ENCODE peak calls at places on chromosomes 12 and 14, in six cellular contexts. C is GM12891, R is H1, K is HepG2, P is K562, L is GM12878. X is an unnamed sample.

GRCh38 chr12:44589697-44590096 is 286.4 kb downstream of the NELL2 start:
- DNase-seq in P (no peak), R (no peak), L (no peak), K (no peak), C (no peak), X (no peak)

GRCh38 chr14:41986726-41987125 is 380.1 kb downstream of the LRFN5 start:
- DNase-seq in R (no peak), C (no peak), K (no peak), L (no peak), P (no peak), X (no peak)

GRCh38 chr14:96130391-96130790 is 74.2 kb upstream of the BDKRB2 start:
- DNase-seq in C (no peak), L (no peak), K (no peak), R (no peak), P (no peak), X (no peak)

GRCh38 chr14:78154827-78155226 is 15.3 kb upstream of the NRXN3 start:
- DNase-seq in L (no peak), P (peak; percentile 23), R (peak; percentile 54), C (no peak), K (no peak), X (no peak)

GRCh38 chr12:51322452-51322851 is 1.5 kb downstream of the BIN2 start:
- DNase-seq in C (no peak), P (no peak), L (peak; percentile 45), R (no peak), K (no peak), X (no peak)

GRCh38 chr12:102063066-102063465 is 1.3 kb upstream of the WASHC3 start:
- DNase-seq in C (no peak), K (peak; percentile 35), P (no peak), L (no peak), R (no peak), X (no peak)

GRCh38 chr14:54737132-54737711 is 165.4 kb downstream of the GCH1 start:
- DNase-seq in L (no peak), K (no peak), P (peak; percentile 31), C (no peak), R (no peak), X (no peak)

GRCh38 chr14:95174184-95174804 is 17.0 kb upstream of the DICER1 start:
- DNase-seq in L (no peak), K (no peak), R (no peak), P (no peak), C (no peak), X (no peak)

GRCh38 chr12:24854908-24855307 is 94.0 kb downstream of the BCAT1 start:
- DNase-seq in P (no peak), L (no peak), R (no peak), C (no peak), K (no peak), X (no peak)

GRCh38 chr12:121932176-121932536 is 13.8 kb downstream of the CFAP251 start:
- DNase-seq in P (no peak), C (no peak), K (no peak), R (no peak), L (no peak), X (no peak)

GRCh38 chr12:55188974-55189556 is 31.8 kb upstream of the OR10A7 start:
- DNase-seq in R (no peak), K (peak; percentile 72), C (no peak), P (peak; percentile 62), L (peak; percentile 53), X (no peak)

GRCh38 chr12:19138551-19139344 is 9.2 kb downstream of the PLEKHA5 start:
- DNase-seq in P (no peak), K (no peak), C (no peak), L (no peak), R (no peak), X (no peak)

GRCh38 chr14:78598046-78598652 is 428.0 kb downstream of the NRXN3 start:
- DNase-seq in R (peak; percentile 76), C (peak; percentile 32), L (no peak), P (peak; percentile 71), K (peak; percentile 44), X (peak; percentile 22)

GRCh38 chr12:117120787-117121186 is 21.6 kb upstream of the TESC start:
- DNase-seq in C (no peak), P (no peak), K (no peak), R (no peak), L (no peak), X (no peak)

GRCh38 chr12:53504004-53504920 is 3.0 kb downstream of the NPFF start:
- DNase-seq in K (no peak), L (no peak), R (no peak), C (no peak), P (no peak), X (no peak)

GRCh38 chr12:22481557-22482104 is 62.7 kb downstream of the C2CD5 start:
- DNase-seq in R (no peak), P (no peak), K (no peak), L (no peak), C (no peak), X (no peak)

GRCh38 chr12:42568952-42569916 is 20.3 kb downstream of the PRICKLE1 start:
- DNase-seq in R (no peak), L (peak; percentile 38), C (no peak), K (peak; percentile 30), P (no peak), X (no peak)

GRCh38 chr12:30965613-30965985 is 39.1 kb downstream of the TSPAN11 start:
- DNase-seq in P (no peak), C (no peak), R (peak; percentile 57), L (no peak), K (peak; percentile 41), X (no peak)

GRCh38 chr12:7403466-7403865 is 40.5 kb downstream of the CD163L1 start:
- DNase-seq in C (no peak), K (peak; percentile 10), R (no peak), P (no peak), L (no peak), X (no peak)
- TF ChIP-seq POLR2A in C (no peak), K (no peak), R (no peak), P (no peak), L (no peak), X (no peak)

DNA sequence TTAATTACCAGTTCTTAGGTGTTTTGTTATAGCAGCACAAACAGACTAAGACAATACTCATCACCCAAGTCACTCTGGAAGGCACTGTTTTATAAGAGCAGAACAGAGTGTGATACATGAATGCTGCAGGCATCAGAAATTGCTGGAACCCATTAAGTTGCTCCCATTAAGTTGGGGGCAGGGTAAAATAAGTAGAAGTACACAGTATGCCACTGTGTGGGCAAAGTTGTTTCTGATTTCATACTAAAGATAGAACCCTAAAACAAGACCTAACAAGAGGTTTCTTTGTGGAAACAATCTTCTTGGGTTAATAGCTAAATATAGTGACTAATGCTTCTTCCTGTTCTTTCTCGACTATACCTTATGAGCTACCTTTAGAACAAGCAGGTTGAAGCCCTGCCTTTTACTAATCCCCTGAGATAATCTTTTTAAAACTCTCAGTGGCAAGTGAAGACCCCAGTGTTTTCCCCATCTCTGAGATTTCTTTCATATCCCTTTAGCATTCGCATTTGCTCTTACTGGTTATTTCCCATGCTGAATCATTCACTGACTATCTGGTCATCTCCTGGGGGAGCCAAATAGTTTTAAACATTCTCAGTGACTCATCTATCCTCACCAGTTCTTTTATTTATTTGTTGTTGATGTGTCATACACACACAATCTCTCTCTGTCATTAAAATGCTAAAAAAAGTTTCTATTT is 52.3 kb downstream of the SOCS2 start:
- DNase-seq in P (peak; percentile 54), R (no peak), C (no peak), L (peak; percentile 63), K (peak; percentile 52), X (no peak)
- TF ChIP-seq POLR2AphosphoS5 in P (no peak), R (no peak), C (no peak), L (no peak), K (no peak), X (no peak)

GRCh38 chr14:26594756-26595545 is 2.9 kb downstream of the NOVA1 start:
- DNase-seq in P (no peak), C (no peak), L (no peak), K (no peak), R (no peak), X (no peak)

GRCh38 chr14:26593377-26593776 is 4.5 kb downstream of the NOVA1 start:
- DNase-seq in L (no peak), R (no peak), C (no peak), P (no peak), K (no peak), X (no peak)

GRCh38 chr14:26594148-26594547 is 3.7 kb downstream of the NOVA1 start:
- DNase-seq in R (no peak), K (no peak), L (no peak), C (no peak), P (no peak), X (no peak)

DNA sequence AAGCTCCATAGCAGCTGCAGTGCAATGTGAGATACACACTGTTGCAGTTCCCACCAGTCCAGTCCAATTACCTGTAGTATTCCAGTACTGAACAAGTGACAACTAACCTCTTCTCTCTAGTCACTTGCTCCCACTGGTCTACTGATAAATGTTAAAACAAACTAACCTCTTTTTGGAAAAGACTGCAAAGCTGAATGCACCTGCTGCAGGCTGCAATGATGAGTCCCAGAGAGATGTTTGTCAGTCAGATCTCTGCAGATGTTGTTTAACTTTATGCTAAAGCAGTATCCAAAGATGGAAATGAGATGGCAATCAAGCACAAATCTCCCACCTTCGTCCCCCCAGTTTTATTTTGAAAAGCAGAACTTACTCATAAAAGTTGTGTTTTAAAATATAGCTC is 7.8 kb downstream of the NOVA1 start:
- DNase-seq in C (no peak), R (no peak), P (no peak), L (no peak), K (no peak), X (no peak)
- TF ChIP-seq TAF1 in C (no peak), R (no peak), P (no peak), L (no peak), K (no peak), X (no peak)

GRCh38 chr14:30768791-30769190 is 105.6 kb upstream of the COCH start:
- DNase-seq in L (no peak), R (no peak), P (no peak), C (no peak), K (no peak), X (no peak)

GRCh38 chr14:30770376-30770775 is 104.0 kb upstream of the COCH start:
- DNase-seq in R (no peak), L (no peak), K (no peak), P (no peak), C (no peak), X (no peak)

GRCh38 chr14:30771595-30771994 is 102.8 kb upstream of the COCH start:
- DNase-seq in R (no peak), L (no peak), K (no peak), P (no peak), C (no peak), X (no peak)

GRCh38 chr14:30763891-30764290 is 110.5 kb upstream of the COCH start:
- DNase-seq in L (no peak), C (no peak), P (no peak), K (no peak), R (no peak), X (no peak)

GRCh38 chr14:30767624-30768023 is 106.7 kb upstream of the COCH start:
- DNase-seq in K (no peak), L (no peak), R (no peak), P (no peak), C (no peak), X (no peak)
- TF ChIP-seq POLR2A in K (no peak), L (no peak), R (no peak), P (no peak), C (no peak), X (no peak)